ENCODE peak calls at places on chromosome 19, in five cellular contexts. One of them, this sample, is unnamed.

GRCh38 chr19:46413262-46414031 is at the start of gene CCDC8:
- DNase-seq in nephron progenitor cell: peak; percentile 91
- DNase-seq in left ventricle myocardium inferior: peak; percentile 89
- DNase-seq in activated B cell treated with CpG ODN at 0.5 μM for 24 hours: no peak
- DNase-seq in heart right ventricle: peak; percentile 86
- DNase-seq in this sample: no peak

GRCh38 chr19:52722062-52723005 is 12.5 kb downstream of the ZNF611 start:
- DNase-seq in left ventricle myocardium inferior: no peak
- DNase-seq in heart right ventricle: no peak
- DNase-seq in nephron progenitor cell: no peak
- DNase-seq in activated B cell treated with CpG ODN at 0.5 μM for 24 hours: no peak
- DNase-seq in this sample: no peak

GRCh38 chr19:54201172-54201701 is 579 bp downstream of the RPS9 start:
- DNase-seq in left ventricle myocardium inferior: no peak
- DNase-seq in activated B cell treated with CpG ODN at 0.5 μM for 24 hours: no peak
- DNase-seq in heart right ventricle: no peak
- DNase-seq in nephron progenitor cell: no peak
- DNase-seq in this sample: no peak

GRCh38 chr19:29385191-29385795 is 140.5 kb upstream of the VSTM2B start:
- DNase-seq in heart right ventricle: no peak
- DNase-seq in nephron progenitor cell: no peak
- DNase-seq in activated B cell treated with CpG ODN at 0.5 μM for 24 hours: no peak
- DNase-seq in left ventricle myocardium inferior: no peak
- DNase-seq in this sample: no peak

GRCh38 chr19:2967972-2968371 is 9.4 kb upstream of the TLE6 start:
- DNase-seq in left ventricle myocardium inferior: no peak
- DNase-seq in heart right ventricle: no peak
- DNase-seq in nephron progenitor cell: no peak
- DNase-seq in activated B cell treated with CpG ODN at 0.5 μM for 24 hours: no peak
- DNase-seq in this sample: no peak

GRCh38 chr19:7701049-7701653 is 780 bp downstream of the FCER2 start:
- DNase-seq in left ventricle myocardium inferior: no peak
- DNase-seq in heart right ventricle: no peak
- DNase-seq in activated B cell treated with CpG ODN at 0.5 μM for 24 hours: no peak
- DNase-seq in nephron progenitor cell: no peak
- DNase-seq in this sample: no peak

GRCh38 chr19:43625918-43626579 is 6.6 kb upstream of the ZNF428 start:
- DNase-seq in left ventricle myocardium inferior: no peak
- DNase-seq in activated B cell treated with CpG ODN at 0.5 μM for 24 hours: no peak
- DNase-seq in nephron progenitor cell: no peak
- DNase-seq in heart right ventricle: peak; percentile 24
- DNase-seq in this sample: no peak

GRCh38 chr19:48595833-48596232 is 10.7 kb upstream of the SPACA4 start:
- DNase-seq in activated B cell treated with CpG ODN at 0.5 μM for 24 hours: no peak
- DNase-seq in left ventricle myocardium inferior: no peak
- DNase-seq in nephron progenitor cell: no peak
- DNase-seq in heart right ventricle: no peak
- DNase-seq in this sample: no peak

GRCh38 chr19:10891360-10892108 is 20.2 kb downstream of the CARM1 start:
- DNase-seq in activated B cell treated with CpG ODN at 0.5 μM for 24 hours: no peak
- DNase-seq in left ventricle myocardium inferior: peak; percentile 40
- DNase-seq in heart right ventricle: peak; percentile 42
- DNase-seq in nephron progenitor cell: no peak
- DNase-seq in this sample: no peak

GRCh38 chr19:30307191-30307974 is 64.8 kb upstream of the ZNF536 start:
- DNase-seq in activated B cell treated with CpG ODN at 0.5 μM for 24 hours: no peak
- DNase-seq in left ventricle myocardium inferior: no peak
- DNase-seq in heart right ventricle: no peak
- DNase-seq in nephron progenitor cell: no peak
- DNase-seq in this sample: no peak

GRCh38 chr19:43476606-43477005 is 11.2 kb upstream of the LYPD3 start:
- DNase-seq in nephron progenitor cell: no peak
- DNase-seq in left ventricle myocardium inferior: no peak
- DNase-seq in activated B cell treated with CpG ODN at 0.5 μM for 24 hours: no peak
- DNase-seq in heart right ventricle: no peak
- DNase-seq in this sample: no peak

GRCh38 chr19:51166846-51167490 is 24.9 kb downstream of the SIGLEC7 start:
- DNase-seq in nephron progenitor cell: no peak
- DNase-seq in heart right ventricle: no peak
- DNase-seq in left ventricle myocardium inferior: no peak
- DNase-seq in activated B cell treated with CpG ODN at 0.5 μM for 24 hours: no peak
- DNase-seq in this sample: peak; percentile 37

GRCh38 chr19:10602330-10603083 is 15.4 kb upstream of the AP1M2 start:
- DNase-seq in heart right ventricle: peak; percentile 91
- DNase-seq in nephron progenitor cell: peak; percentile 90
- DNase-seq in left ventricle myocardium inferior: peak; percentile 89
- DNase-seq in activated B cell treated with CpG ODN at 0.5 μM for 24 hours: peak; percentile 86
- DNase-seq in this sample: peak; percentile 90

GRCh38 chr19:862529-863304 is 3.3 kb downstream of the CFD start:
- DNase-seq in heart right ventricle: peak; percentile 70
- DNase-seq in activated B cell treated with CpG ODN at 0.5 μM for 24 hours: peak; percentile 64
- DNase-seq in left ventricle myocardium inferior: no peak
- DNase-seq in nephron progenitor cell: peak; percentile 79
- DNase-seq in this sample: peak; percentile 65

GRCh38 chr19:48750771-48751504 is 1.5 kb downstream of the FUT1 start:
- DNase-seq in heart right ventricle: no peak
- DNase-seq in left ventricle myocardium inferior: no peak
- DNase-seq in activated B cell treated with CpG ODN at 0.5 μM for 24 hours: no peak
- DNase-seq in nephron progenitor cell: no peak
- DNase-seq in this sample: no peak

GRCh38 chr19:48290923-48291700 is 21.2 kb downstream of the ZNF114 start:
- DNase-seq in left ventricle myocardium inferior: peak; percentile 82
- DNase-seq in nephron progenitor cell: peak; percentile 90
- DNase-seq in activated B cell treated with CpG ODN at 0.5 μM for 24 hours: peak; percentile 69
- DNase-seq in heart right ventricle: peak; percentile 83
- DNase-seq in this sample: peak; percentile 76

GRCh38 chr19:49120868-49121267 is 1.5 kb downstream of the PPFIA3 start:
- DNase-seq in heart right ventricle: no peak
- DNase-seq in activated B cell treated with CpG ODN at 0.5 μM for 24 hours: no peak
- DNase-seq in nephron progenitor cell: no peak
- DNase-seq in left ventricle myocardium inferior: no peak
- DNase-seq in this sample: no peak

DNA sequence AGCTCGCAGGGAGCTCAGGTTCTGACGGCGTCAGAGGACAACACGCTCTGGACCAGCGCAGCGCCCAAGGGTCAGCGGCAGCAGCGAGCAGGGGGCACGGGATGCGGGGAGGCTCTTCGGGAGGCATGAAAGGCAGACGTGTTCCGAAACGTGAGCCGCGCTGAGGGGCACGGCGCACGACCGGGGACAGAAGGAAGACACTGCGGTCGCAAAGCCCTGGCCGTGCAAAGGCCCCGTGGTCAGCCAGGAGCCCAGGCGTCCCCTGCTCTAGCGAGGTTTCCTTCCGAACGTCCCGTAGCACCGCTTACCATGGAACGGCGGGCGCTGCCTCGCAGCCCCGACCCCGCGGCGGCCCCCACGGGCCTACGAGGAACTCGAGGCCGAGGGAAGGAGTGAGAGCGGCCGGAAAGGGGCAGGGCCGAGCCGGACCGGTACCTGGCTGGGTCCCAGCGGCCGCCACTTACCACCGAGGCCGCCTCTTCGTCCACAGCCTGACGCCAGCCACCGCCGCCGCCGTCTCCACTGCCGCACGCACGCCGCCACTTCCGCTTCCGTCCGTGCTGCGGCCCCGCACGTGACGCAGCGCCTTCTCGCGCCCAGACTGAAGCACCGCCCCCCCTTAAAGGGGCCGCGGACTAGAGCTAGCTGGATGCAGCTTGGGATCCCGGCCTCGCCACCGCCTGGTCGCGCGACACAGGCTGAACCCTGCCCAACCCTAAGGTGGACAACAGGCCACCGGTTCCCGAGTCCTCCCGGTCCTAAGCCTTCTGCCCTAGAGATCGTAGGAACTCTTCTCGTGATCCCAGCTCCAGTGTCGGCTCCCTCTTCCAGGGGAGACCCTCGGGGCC is 9.4 kb downstream of the ABHD17A start:
- DNase-seq in activated B cell treated with CpG ODN at 0.5 μM for 24 hours: peak; percentile 86
- DNase-seq in left ventricle myocardium inferior: peak; percentile 93
- DNase-seq in heart right ventricle: peak; percentile 92
- DNase-seq in nephron progenitor cell: peak; percentile 86
- DNase-seq in this sample: peak; percentile 96
- TF ChIP-seq CTCF in activated B cell treated with CpG ODN at 0.5 μM for 24 hours: no peak
- TF ChIP-seq CTCF in left ventricle myocardium inferior: no peak
- TF ChIP-seq CTCF in heart right ventricle: peak; percentile 15
- TF ChIP-seq CTCF in nephron progenitor cell: no peak
- TF ChIP-seq CTCF in this sample: no peak

GRCh38 chr19:16628183-16628983 is at the start of gene MED26:
- DNase-seq in heart right ventricle: peak; percentile 96
- DNase-seq in nephron progenitor cell: peak; percentile 97
- DNase-seq in left ventricle myocardium inferior: peak; percentile 96
- DNase-seq in activated B cell treated with CpG ODN at 0.5 μM for 24 hours: peak; percentile 93
- DNase-seq in this sample: peak; percentile 98
- TF ChIP-seq CTCF in heart right ventricle: peak; percentile 14
- TF ChIP-seq CTCF in nephron progenitor cell: no peak
- TF ChIP-seq CTCF in left ventricle myocardium inferior: no peak
- TF ChIP-seq CTCF in activated B cell treated with CpG ODN at 0.5 μM for 24 hours: no peak
- TF ChIP-seq CTCF in this sample: no peak

DNA sequence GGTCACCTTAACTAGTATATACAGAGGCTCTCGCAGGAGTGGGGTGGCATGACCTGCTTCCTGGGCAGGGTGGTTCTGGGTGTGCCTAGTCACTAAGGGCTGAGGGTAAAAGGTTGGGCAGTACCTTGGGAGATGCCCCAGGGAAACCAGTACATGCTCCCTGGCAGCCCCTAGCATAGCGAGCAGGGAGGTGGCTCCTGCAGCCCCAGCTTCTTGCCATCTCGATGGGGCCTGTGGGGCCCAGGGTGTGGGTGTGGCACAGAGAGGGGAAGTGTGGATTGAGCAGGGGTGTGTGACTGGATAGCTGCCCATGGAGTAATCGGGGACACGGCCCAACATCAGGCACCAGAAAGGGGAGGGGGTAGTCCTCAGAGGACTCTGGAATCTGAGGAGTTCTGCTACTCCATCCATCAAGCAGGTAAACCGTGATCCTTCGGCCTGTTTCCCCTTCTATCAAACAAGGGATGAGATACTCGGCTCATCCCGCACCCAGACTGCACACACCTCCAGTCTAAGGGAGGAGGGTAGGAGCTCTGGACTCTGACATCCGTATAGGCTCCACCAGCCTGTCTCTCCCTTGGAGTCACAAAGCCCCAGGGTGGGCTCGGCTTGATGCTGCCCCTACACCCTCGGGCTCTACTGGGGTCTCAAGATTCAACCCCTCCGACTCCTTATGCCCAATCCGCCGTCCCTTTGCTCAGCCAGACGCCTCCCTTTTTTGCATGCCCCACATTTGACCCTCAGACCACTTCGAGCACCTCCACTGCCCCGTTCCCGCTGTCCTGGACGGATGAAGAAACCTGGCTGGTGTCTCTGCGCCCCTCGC is 1.1 kb downstream of the ZBTB45 start:
- DNase-seq in heart right ventricle: no peak
- DNase-seq in nephron progenitor cell: no peak
- DNase-seq in left ventricle myocardium inferior: no peak
- DNase-seq in activated B cell treated with CpG ODN at 0.5 μM for 24 hours: no peak
- DNase-seq in this sample: no peak
- TF ChIP-seq CTCF in heart right ventricle: no peak
- TF ChIP-seq CTCF in nephron progenitor cell: no peak
- TF ChIP-seq CTCF in left ventricle myocardium inferior: no peak
- TF ChIP-seq CTCF in activated B cell treated with CpG ODN at 0.5 μM for 24 hours: no peak
- TF ChIP-seq CTCF in this sample: peak; percentile 55

GRCh38 chr19:37692956-37693660 is 26.5 kb downstream of the ZNF607 start:
- DNase-seq in activated B cell treated with CpG ODN at 0.5 μM for 24 hours: no peak
- DNase-seq in nephron progenitor cell: no peak
- DNase-seq in heart right ventricle: no peak
- DNase-seq in left ventricle myocardium inferior: no peak
- DNase-seq in this sample: no peak

GRCh38 chr19:37695144-37695899 is 24.2 kb downstream of the ZNF607 start:
- DNase-seq in activated B cell treated with CpG ODN at 0.5 μM for 24 hours: no peak
- DNase-seq in left ventricle myocardium inferior: no peak
- DNase-seq in nephron progenitor cell: no peak
- DNase-seq in heart right ventricle: no peak
- DNase-seq in this sample: no peak

GRCh38 chr19:37691881-37692504 is 27.6 kb downstream of the ZNF607 start:
- DNase-seq in left ventricle myocardium inferior: peak; percentile 88
- DNase-seq in activated B cell treated with CpG ODN at 0.5 μM for 24 hours: peak; percentile 69
- DNase-seq in nephron progenitor cell: peak; percentile 66
- DNase-seq in heart right ventricle: peak; percentile 89
- DNase-seq in this sample: peak; percentile 75
- TF ChIP-seq CTCF in left ventricle myocardium inferior: no peak
- TF ChIP-seq CTCF in activated B cell treated with CpG ODN at 0.5 μM for 24 hours: no peak
- TF ChIP-seq CTCF in nephron progenitor cell: no peak
- TF ChIP-seq CTCF in heart right ventricle: no peak
- TF ChIP-seq CTCF in this sample: no peak

GRCh38 chr19:38556521-38557174 is 61.1 kb downstream of the MAP4K1 start:
- DNase-seq in activated B cell treated with CpG ODN at 0.5 μM for 24 hours: no peak
- DNase-seq in nephron progenitor cell: no peak
- DNase-seq in left ventricle myocardium inferior: no peak
- DNase-seq in heart right ventricle: no peak
- DNase-seq in this sample: no peak
- TF ChIP-seq CTCF in activated B cell treated with CpG ODN at 0.5 μM for 24 hours: no peak
- TF ChIP-seq CTCF in nephron progenitor cell: no peak
- TF ChIP-seq CTCF in left ventricle myocardium inferior: no peak
- TF ChIP-seq CTCF in heart right ventricle: no peak
- TF ChIP-seq CTCF in this sample: no peak

DNA sequence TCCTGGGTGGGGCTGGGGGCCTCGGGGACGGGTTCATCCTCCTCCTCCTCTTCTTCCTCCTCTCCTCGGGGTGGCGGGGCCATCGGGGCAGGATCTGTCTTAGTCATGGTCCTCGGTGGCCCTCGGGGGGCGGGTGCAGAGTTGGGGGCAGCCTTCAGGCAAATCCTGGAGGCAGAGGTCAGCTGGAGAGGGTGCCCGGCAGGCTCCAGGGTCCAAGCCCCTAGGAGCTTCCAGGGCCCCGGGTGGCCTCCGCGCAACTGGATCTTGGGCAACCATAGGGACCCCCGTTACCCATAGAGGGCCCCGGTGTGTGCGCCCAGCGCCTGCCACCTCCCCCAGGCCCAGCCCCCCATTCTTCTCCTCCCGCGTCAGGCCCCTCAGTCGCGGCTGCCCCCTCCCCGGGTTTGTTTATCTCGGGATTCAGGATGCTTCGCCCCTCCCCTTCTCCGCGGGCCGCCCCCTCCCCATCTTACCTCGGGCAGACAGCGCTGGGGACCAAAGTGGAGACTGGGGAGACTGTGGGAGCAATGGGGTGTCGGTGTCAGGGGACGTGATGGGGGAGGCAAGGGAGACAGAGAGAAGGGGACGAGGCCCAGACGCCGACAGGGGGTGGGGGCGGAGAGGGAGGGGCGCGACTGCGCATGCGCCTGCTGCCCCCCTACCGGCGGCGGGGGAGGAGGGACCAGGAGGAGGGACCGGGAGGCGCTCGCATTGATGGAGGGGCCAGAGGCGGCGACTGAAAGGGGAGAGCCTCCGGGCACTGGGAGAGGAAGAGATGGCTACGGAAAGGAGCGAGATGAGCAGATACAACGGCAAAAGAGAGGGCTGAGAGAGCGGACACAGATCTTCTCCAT is at the start of gene CLIP3:
- DNase-seq in nephron progenitor cell: peak; percentile 85
- DNase-seq in heart right ventricle: peak; percentile 75
- DNase-seq in activated B cell treated with CpG ODN at 0.5 μM for 24 hours: no peak
- DNase-seq in left ventricle myocardium inferior: peak; percentile 69
- DNase-seq in this sample: peak; percentile 48
- TF ChIP-seq CTCF in nephron progenitor cell: no peak
- TF ChIP-seq CTCF in heart right ventricle: no peak
- TF ChIP-seq CTCF in activated B cell treated with CpG ODN at 0.5 μM for 24 hours: no peak
- TF ChIP-seq CTCF in left ventricle myocardium inferior: no peak
- TF ChIP-seq CTCF in this sample: no peak

GRCh38 chr19:18856385-18857126 is 24.8 kb downstream of the UPF1 start:
- DNase-seq in activated B cell treated with CpG ODN at 0.5 μM for 24 hours: no peak
- DNase-seq in heart right ventricle: no peak
- DNase-seq in nephron progenitor cell: no peak
- DNase-seq in left ventricle myocardium inferior: no peak
- DNase-seq in this sample: peak; percentile 58
- TF ChIP-seq CTCF in activated B cell treated with CpG ODN at 0.5 μM for 24 hours: no peak
- TF ChIP-seq CTCF in heart right ventricle: no peak
- TF ChIP-seq CTCF in nephron progenitor cell: peak; percentile 24
- TF ChIP-seq CTCF in left ventricle myocardium inferior: no peak
- TF ChIP-seq CTCF in this sample: peak; percentile 5